ENCODE peak calls at places on chromosomes 13 and 19, in ten cellular contexts. E, R, S, U, W, F, O, D, A and I are unnamed samples.
A peak's percentile ranks its signal among the peaks of the same experiment; 100 is the strongest.

GRCh38 chr13:36395280-36395679 is 37.0 kb upstream of the CCNA1 start:
- DNase-seq in R (peak; percentile 73), W (no peak), S (peak; percentile 44), E (no peak), O (peak; percentile 5), F (no peak), D (no peak), A (no peak), U (peak; percentile 52), I (no peak)

GRCh38 chr19:33404916-33405315 is 31.4 kb downstream of the CEBPG start:
- DNase-seq in S (no peak), F (peak; percentile 39), E (peak; percentile 6), A (no peak), W (no peak), O (no peak), D (no peak), U (no peak), R (no peak), I (no peak)

GRCh38 chr19:30562981-30563380 is 190.8 kb downstream of the ZNF536 start:
- DNase-seq in O (no peak), F (no peak), E (no peak), U (no peak), A (no peak), W (no peak), S (no peak), D (no peak), R (no peak), I (no peak)

GRCh38 chr13:41942462-41943094 is 18.3 kb downstream of the VWA8 start:
- DNase-seq in U (peak; percentile 73), D (no peak), E (no peak), O (no peak), W (no peak), R (no peak), F (no peak), A (no peak), S (no peak), I (no peak)

GRCh38 chr19:19628499-19629134 is 597 bp upstream of the LPAR2 start:
- DNase-seq in O (no peak), D (no peak), F (peak; percentile 69), E (peak; percentile 69), R (no peak), A (peak; percentile 61), U (peak; percentile 96), W (no peak), S (peak; percentile 83), I (no peak)

GRCh38 chr13:102591988-102592781 is 4.6 kb upstream of the TPP2 start:
- DNase-seq in D (peak; percentile 94), W (peak; percentile 24), O (peak; percentile 53), R (no peak), S (peak; percentile 80), F (peak; percentile 64), E (peak; percentile 80), A (peak; percentile 45), U (peak; percentile 95), I (peak; percentile 89)

GRCh38 chr13:23730251-23730650 is 158.9 kb downstream of the MIPEP start:
- DNase-seq in O (no peak), U (no peak), E (no peak), F (no peak), S (no peak), R (no peak), D (no peak), W (no peak), A (no peak), I (no peak)

GRCh38 chr13:59924256-59924655 is 239.5 kb downstream of the DIAPH3 start:
- DNase-seq in D (no peak), R (no peak), W (no peak), A (no peak), S (no peak), F (no peak), O (no peak), E (no peak), U (no peak), I (no peak)

GRCh38 chr19:35724560-35724959 is 6.8 kb downstream of the KMT2B start:
- DNase-seq in O (no peak), F (no peak), R (no peak), U (no peak), D (no peak), A (no peak), E (no peak), W (no peak), S (no peak), I (no peak)

GRCh38 chr19:45621389-45621788 is 17.8 kb downstream of the EML2 start:
- DNase-seq in O (no peak), W (no peak), U (no peak), D (no peak), E (no peak), A (no peak), F (no peak), R (no peak), S (no peak), I (no peak)

GRCh38 chr19:45613926-45614725 is 12.1 kb upstream of the GPR4 start:
- DNase-seq in S (peak; percentile 58), U (no peak), D (no peak), O (no peak), A (peak; percentile 84), W (no peak), E (peak; percentile 73), F (no peak), R (no peak), I (no peak)

GRCh38 chr19:45616709-45617027 is 14.7 kb upstream of the GPR4 start:
- DNase-seq in A (no peak), S (no peak), W (no peak), O (no peak), E (no peak), D (no peak), U (peak; percentile 71), R (no peak), F (no peak), I (no peak)

GRCh38 chr19:45621976-45622503 is 17.2 kb downstream of the EML2 start:
- DNase-seq in U (no peak), W (no peak), O (no peak), D (no peak), F (no peak), A (no peak), R (no peak), E (no peak), S (no peak), I (no peak)

DNA sequence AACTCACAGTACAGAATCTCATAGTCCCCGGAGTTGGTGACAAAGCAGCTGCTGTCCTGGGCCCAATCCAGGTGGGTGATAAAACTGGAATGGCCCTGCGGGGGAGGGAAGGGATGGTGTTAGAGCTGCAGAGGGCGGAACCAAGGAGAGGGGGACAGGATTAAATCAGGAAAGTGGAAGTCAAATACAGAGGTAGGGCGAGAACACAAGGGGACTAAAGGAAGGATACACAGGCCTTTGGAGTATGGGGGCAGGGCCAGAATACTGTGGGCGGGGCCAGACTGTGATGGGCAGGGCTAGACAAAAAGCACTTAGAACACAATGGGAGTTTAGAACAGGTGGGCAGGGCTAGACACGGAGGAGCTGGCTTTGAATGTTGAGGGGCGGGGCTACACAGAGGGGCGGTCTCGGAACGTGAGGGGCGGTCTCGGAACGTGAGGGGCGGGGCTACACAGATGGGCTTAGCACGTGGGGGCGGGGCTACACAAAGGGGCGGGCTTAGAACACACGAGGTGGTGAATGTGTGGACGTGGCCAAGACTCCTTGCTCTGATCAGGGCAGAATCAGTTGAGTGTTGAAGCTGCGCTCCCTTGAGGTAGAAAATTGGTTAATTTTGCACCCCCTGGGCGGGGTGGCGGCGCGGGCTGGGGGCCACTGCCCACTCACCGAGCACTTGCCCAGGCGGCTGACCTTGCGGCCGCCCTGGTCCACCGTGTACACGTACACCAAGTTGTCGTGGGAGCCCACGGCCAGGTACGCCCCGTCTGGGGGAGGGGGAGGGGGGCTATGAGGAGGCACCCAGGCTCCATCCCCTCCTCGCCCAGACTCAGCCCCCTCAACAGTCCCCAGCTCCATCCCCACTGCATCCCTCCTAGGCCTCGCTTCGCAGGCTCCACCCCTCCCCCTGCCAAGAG is 14.0 kb upstream of the GPR4 start:
- DNase-seq in S (peak; percentile 80), D (peak; percentile 93), E (peak; percentile 94), U (peak; percentile 99), W (no peak), R (peak; percentile 76), O (peak; percentile 62), F (peak; percentile 68), A (peak; percentile 97), I (peak; percentile 86)
- H3K27ac ChIP-seq in S (no peak overlapping the region), D (no peak overlapping the region), E (peak overlapping the region; percentile 87), U (peak overlapping the region; percentile 92), W (no peak overlapping the region), R (peak overlapping the region; percentile 65), O (no peak overlapping the region), F (peak overlapping the region; percentile 19), A (peak overlapping the region; percentile 98), I (peak overlapping the region; percentile 21)

GRCh38 chr19:40739030-40739839 is 11.0 kb downstream of the ACTMAP start:
- DNase-seq in S (no peak), A (no peak), R (no peak), W (no peak), E (no peak), F (no peak), O (no peak), U (no peak), D (no peak), I (no peak)

GRCh38 chr19:40741527-40742390 is 8.5 kb downstream of the ACTMAP start:
- DNase-seq in S (peak; percentile 81), R (no peak), E (no peak), O (no peak), A (no peak), F (no peak), W (no peak), U (peak; percentile 35), D (no peak), I (no peak)

GRCh38 chr19:40739871-40740703 is 10.2 kb downstream of the ACTMAP start:
- DNase-seq in F (no peak), O (no peak), S (no peak), E (no peak), R (no peak), A (no peak), D (no peak), U (no peak), W (no peak), I (no peak)

GRCh38 chr19:40742477-40742876 is 7.8 kb downstream of the ACTMAP start:
- DNase-seq in A (no peak), F (no peak), S (no peak), O (no peak), D (no peak), U (no peak), R (no peak), W (no peak), E (no peak), I (no peak)

GRCh38 chr19:40740747-40741146 is 9.5 kb downstream of the ACTMAP start:
- DNase-seq in A (no peak), R (no peak), F (no peak), O (no peak), W (no peak), D (no peak), U (no peak), E (no peak), S (no peak), I (no peak)
- TF ChIP-seq POLR2AphosphoS5 in A (no peak), R (no peak), F (no peak), O (no peak), W (no peak), D (peak; percentile 13), U (peak; percentile 4), E (peak; percentile 23), S (no peak), I (peak; percentile 67)

GRCh38 chr19:10137751-10138682 is 18.3 kb upstream of the EIF3G start:
- DNase-seq in R (no peak), D (no peak), S (no peak), O (no peak), F (no peak), A (no peak), E (no peak), W (no peak), U (no peak), I (no peak)
- H3K27ac ChIP-seq in R (no peak overlapping the region), D (no peak overlapping the region), S (no peak overlapping the region), O (no peak overlapping the region), F (no peak overlapping the region), A (no peak overlapping the region), E (no peak overlapping the region), W (no peak overlapping the region), U (no peak overlapping the region), I (no peak overlapping the region)

GRCh38 chr13:79772811-79773210 is 291.9 kb downstream of the NDFIP2 start:
- DNase-seq in D (no peak), S (no peak), A (no peak), U (no peak), W (no peak), F (no peak), R (no peak), O (no peak), E (no peak), I (no peak)
- TF ChIP-seq POLR2AphosphoS5 in D (no peak), S (no peak), A (no peak), U (no peak), W (no peak), F (no peak), R (no peak), O (no peak), E (no peak), I (no peak)